ENCODE peak calls at places on chromosomes 7 and 10, in nine cellular contexts. P is IMR-90; M is NCI-H146; B is NCI-H82; F is AG04449; H is B cell; T is activated T-cell treated with anti-CD3 and anti-CD28 coated beads, Interleukin-2, amount 50 U/mL, for 4 hours; Y is GM10248; V is cardiac muscle cell. J is an unnamed sample.

GRCh38 chr10:86182150-86182549 is 184.4 kb downstream of the GRID1 start:
- DNase-seq in M (no peak), B (peak), F (no peak), V (no peak), P (no peak), H (no peak), Y (no peak), T (no peak), J (no peak)

GRCh38 chr10:116753759-116754158 is 11.4 kb upstream of the HSPA12A start:
- DNase-seq in V (peak), M (no peak), T (no peak), P (peak), Y (no peak), H (no peak), F (no peak), B (no peak), J (peak)

GRCh38 chr10:25059990-25060389 is 43.6 kb downstream of the THNSL1 start:
- DNase-seq in M (peak), B (peak), Y (no peak), F (peak), H (no peak), V (peak), T (no peak), P (peak), J (peak)

GRCh38 chr10:132752961-132753360 is 33.0 kb downstream of the NKX6-2 start:
- DNase-seq in B (no peak), V (no peak), P (no peak), F (no peak), T (no peak), M (no peak), H (no peak), Y (no peak), J (no peak)

GRCh38 chr10:95183132-95183450 is 10.9 kb upstream of the ACSM6 start:
- DNase-seq in H (no peak), P (peak), V (no peak), Y (no peak), F (no peak), M (no peak), B (no peak), T (no peak), J (peak)

GRCh38 chr10:124990671-124991625 is 49.0 kb downstream of the ZRANB1 start:
- DNase-seq in B (no peak), M (no peak), Y (no peak), H (no peak), P (no peak), V (no peak), F (no peak), T (no peak), J (no peak)

GRCh38 chr7:17299477-17299991 is 1.1 kb downstream of the AHR start:
- DNase-seq in P (peak), B (peak), M (peak), V (peak), Y (no peak), H (peak), F (no peak), T (no peak), J (peak)

GRCh38 chr7:156651472-156651871 is 10.9 kb downstream of the RNF32 start:
- DNase-seq in B (no peak), M (no peak), T (no peak), F (peak), H (no peak), V (no peak), Y (no peak), P (peak), J (no peak)

GRCh38 chr7:44208085-44208484 is 7.3 kb downstream of the YKT6 start:
- DNase-seq in H (no peak), M (no peak), T (no peak), B (no peak), Y (no peak), F (no peak), V (no peak), P (no peak), J (no peak)

GRCh38 chr10:5618042-5618441 is 48.4 kb downstream of the ASB13 start:
- DNase-seq in V (no peak), F (no peak), Y (no peak), M (no peak), P (no peak), T (no peak), H (no peak), B (no peak), J (no peak)

GRCh38 chr7:80401708-80402107 is 110.2 kb downstream of the GNAT3 start:
- DNase-seq in H (no peak), V (no peak), B (no peak), P (no peak), T (no peak), Y (no peak), M (no peak), F (no peak), J (no peak)

GRCh38 chr7:2713370-2713769 is 25.4 kb downstream of the AMZ1 start:
- DNase-seq in Y (no peak), F (no peak), P (no peak), M (no peak), T (no peak), H (no peak), B (peak), V (no peak), J (peak)

GRCh38 chr7:19145429-19146201 is 394 bp upstream of the FERD3L start:
- DNase-seq in M (peak), Y (no peak), H (no peak), P (no peak), F (no peak), V (no peak), B (peak), T (no peak), J (no peak)

GRCh38 chr7:110905773-110906566 is 185.0 kb upstream of the LRRN3 start:
- DNase-seq in H (no peak), B (no peak), F (no peak), V (no peak), Y (no peak), M (no peak), P (no peak), T (no peak), J (no peak)

GRCh38 chr10:78502208-78502943 is 468.7 kb downstream of the RPS24 start:
- DNase-seq in P (peak), M (no peak), H (no peak), T (no peak), F (no peak), B (no peak), V (peak), Y (no peak), J (peak)

GRCh38 chr10:28744021-28744420 is 66.7 kb downstream of the BAMBI start:
- DNase-seq in F (no peak), V (no peak), B (no peak), P (no peak), M (no peak), T (no peak), H (no peak), Y (no peak), J (no peak)

GRCh38 chr7:148304456-148304855 is 286.1 kb upstream of the C7orf33 start:
- DNase-seq in P (no peak), V (no peak), B (no peak), H (no peak), M (peak), T (no peak), Y (no peak), F (no peak), J (no peak)

J was measured in choroid plexus epithelial cell.